ENCODE peak calls at places on chromosomes 7 and 10, in ten cellular contexts. One of them, this sample, is unnamed.

GRCh38 chr7:76037310-76037709 is 10.5 kb downstream of the STYXL1 start:
- DNase-seq in heart right ventricle: no peak
- DNase-seq in brain microvascular endothelial cell: peak; percentile 76
- DNase-seq in CD4-positive, alpha-beta T cell: no peak
- DNase-seq in body of pancreas: peak; percentile 48
- DNase-seq in left ventricle myocardium inferior: no peak
- DNase-seq in lower lobe of right lung: no peak
- DNase-seq in kidney: no peak
- DNase-seq in AG04450: peak; percentile 13
- DNase-seq in WERI-Rb-1: no peak
- DNase-seq in this sample: no peak

GRCh38 chr10:4546500-4546899 is 279.5 kb upstream of the AKR1E2 start:
- DNase-seq in WERI-Rb-1: no peak
- DNase-seq in AG04450: peak; percentile 33
- DNase-seq in CD4-positive, alpha-beta T cell: no peak
- DNase-seq in body of pancreas: no peak
- DNase-seq in lower lobe of right lung: no peak
- DNase-seq in left ventricle myocardium inferior: no peak
- DNase-seq in brain microvascular endothelial cell: peak; percentile 85
- DNase-seq in kidney: no peak
- DNase-seq in heart right ventricle: no peak
- DNase-seq in this sample: no peak

GRCh38 chr10:3102721-3103410 is 35.5 kb downstream of the PFKP start:
- DNase-seq in lower lobe of right lung: no peak
- DNase-seq in heart right ventricle: no peak
- DNase-seq in brain microvascular endothelial cell: no peak
- DNase-seq in kidney: peak; percentile 65
- DNase-seq in WERI-Rb-1: no peak
- DNase-seq in AG04450: no peak
- DNase-seq in left ventricle myocardium inferior: no peak
- DNase-seq in body of pancreas: no peak
- DNase-seq in CD4-positive, alpha-beta T cell: no peak
- DNase-seq in this sample: no peak

GRCh38 chr10:71084818-71085126 is 127.6 kb upstream of the UNC5B start:
- DNase-seq in WERI-Rb-1: no peak
- DNase-seq in kidney: no peak
- DNase-seq in CD4-positive, alpha-beta T cell: no peak
- DNase-seq in brain microvascular endothelial cell: no peak
- DNase-seq in lower lobe of right lung: no peak
- DNase-seq in body of pancreas: no peak
- DNase-seq in heart right ventricle: no peak
- DNase-seq in AG04450: no peak
- DNase-seq in left ventricle myocardium inferior: no peak
- DNase-seq in this sample: no peak

GRCh38 chr7:1727812-1728570 is 57.9 kb downstream of the ELFN1 start:
- DNase-seq in AG04450: no peak
- DNase-seq in heart right ventricle: no peak
- DNase-seq in body of pancreas: no peak
- DNase-seq in brain microvascular endothelial cell: no peak
- DNase-seq in kidney: no peak
- DNase-seq in left ventricle myocardium inferior: no peak
- DNase-seq in WERI-Rb-1: no peak
- DNase-seq in lower lobe of right lung: no peak
- DNase-seq in CD4-positive, alpha-beta T cell: no peak
- DNase-seq in this sample: no peak

GRCh38 chr7:157657741-157658740 is 321.2 kb downstream of the DNAJB6 start:
- DNase-seq in heart right ventricle: no peak
- DNase-seq in left ventricle myocardium inferior: no peak
- DNase-seq in WERI-Rb-1: peak; percentile 5
- DNase-seq in CD4-positive, alpha-beta T cell: no peak
- DNase-seq in AG04450: no peak
- DNase-seq in lower lobe of right lung: no peak
- DNase-seq in brain microvascular endothelial cell: no peak
- DNase-seq in body of pancreas: no peak
- DNase-seq in kidney: no peak
- DNase-seq in this sample: no peak

GRCh38 chr10:26214004-26214403 is 2.6 kb upstream of the GAD2 start:
- DNase-seq in AG04450: no peak
- DNase-seq in brain microvascular endothelial cell: no peak
- DNase-seq in WERI-Rb-1: no peak
- DNase-seq in lower lobe of right lung: no peak
- DNase-seq in heart right ventricle: no peak
- DNase-seq in left ventricle myocardium inferior: no peak
- DNase-seq in CD4-positive, alpha-beta T cell: no peak
- DNase-seq in kidney: no peak
- DNase-seq in body of pancreas: no peak
- DNase-seq in this sample: no peak

GRCh38 chr7:142864980-142865747 is 10.3 kb downstream of the EPHB6 start:
- DNase-seq in CD4-positive, alpha-beta T cell: no peak
- DNase-seq in lower lobe of right lung: no peak
- DNase-seq in left ventricle myocardium inferior: no peak
- DNase-seq in AG04450: no peak
- DNase-seq in kidney: peak; percentile 65
- DNase-seq in brain microvascular endothelial cell: no peak
- DNase-seq in heart right ventricle: no peak
- DNase-seq in WERI-Rb-1: no peak
- DNase-seq in body of pancreas: no peak
- DNase-seq in this sample: no peak

GRCh38 chr10:126857178-126857806 is 47.9 kb upstream of the DOCK1 start:
- DNase-seq in brain microvascular endothelial cell: no peak
- DNase-seq in CD4-positive, alpha-beta T cell: no peak
- DNase-seq in AG04450: no peak
- DNase-seq in kidney: no peak
- DNase-seq in body of pancreas: no peak
- DNase-seq in WERI-Rb-1: no peak
- DNase-seq in left ventricle myocardium inferior: no peak
- DNase-seq in lower lobe of right lung: no peak
- DNase-seq in heart right ventricle: no peak
- DNase-seq in this sample: no peak

GRCh38 chr7:95511716-95512260 is 26.0 kb downstream of the ASB4 start:
- DNase-seq in kidney: no peak
- DNase-seq in heart right ventricle: no peak
- DNase-seq in WERI-Rb-1: peak; percentile 70
- DNase-seq in lower lobe of right lung: peak; percentile 45
- DNase-seq in brain microvascular endothelial cell: peak; percentile 76
- DNase-seq in left ventricle myocardium inferior: peak; percentile 35
- DNase-seq in body of pancreas: peak; percentile 83
- DNase-seq in CD4-positive, alpha-beta T cell: peak; percentile 27
- DNase-seq in AG04450: peak; percentile 27
- DNase-seq in this sample: peak; percentile 51

GRCh38 chr10:2679646-2680045 is 387.7 kb upstream of the PFKP start:
- DNase-seq in body of pancreas: no peak
- DNase-seq in heart right ventricle: no peak
- DNase-seq in kidney: peak; percentile 59
- DNase-seq in lower lobe of right lung: no peak
- DNase-seq in WERI-Rb-1: no peak
- DNase-seq in CD4-positive, alpha-beta T cell: no peak
- DNase-seq in left ventricle myocardium inferior: no peak
- DNase-seq in AG04450: no peak
- DNase-seq in brain microvascular endothelial cell: no peak
- DNase-seq in this sample: no peak

GRCh38 chr10:49502358-49502757 is 36.6 kb downstream of the ERCC6 start:
- DNase-seq in CD4-positive, alpha-beta T cell: no peak
- DNase-seq in brain microvascular endothelial cell: no peak
- DNase-seq in lower lobe of right lung: no peak
- DNase-seq in WERI-Rb-1: no peak
- DNase-seq in AG04450: no peak
- DNase-seq in heart right ventricle: no peak
- DNase-seq in body of pancreas: no peak
- DNase-seq in kidney: no peak
- DNase-seq in left ventricle myocardium inferior: peak; percentile 21
- DNase-seq in this sample: no peak

GRCh38 chr7:25666671-25667060 is 438.4 kb upstream of the NPVF start:
- DNase-seq in brain microvascular endothelial cell: no peak
- DNase-seq in heart right ventricle: no peak
- DNase-seq in body of pancreas: no peak
- DNase-seq in left ventricle myocardium inferior: no peak
- DNase-seq in CD4-positive, alpha-beta T cell: no peak
- DNase-seq in lower lobe of right lung: no peak
- DNase-seq in WERI-Rb-1: no peak
- DNase-seq in kidney: no peak
- DNase-seq in AG04450: no peak
- DNase-seq in this sample: no peak

GRCh38 chr7:25672476-25672875 is 444.2 kb upstream of the NPVF start:
- DNase-seq in CD4-positive, alpha-beta T cell: no peak
- DNase-seq in brain microvascular endothelial cell: no peak
- DNase-seq in lower lobe of right lung: no peak
- DNase-seq in AG04450: no peak
- DNase-seq in heart right ventricle: no peak
- DNase-seq in kidney: no peak
- DNase-seq in left ventricle myocardium inferior: no peak
- DNase-seq in body of pancreas: no peak
- DNase-seq in WERI-Rb-1: no peak
- DNase-seq in this sample: no peak

GRCh38 chr7:25669954-25670841 is 441.9 kb upstream of the NPVF start:
- DNase-seq in CD4-positive, alpha-beta T cell: no peak
- DNase-seq in WERI-Rb-1: peak; percentile 80
- DNase-seq in AG04450: no peak
- DNase-seq in heart right ventricle: no peak
- DNase-seq in kidney: no peak
- DNase-seq in brain microvascular endothelial cell: peak; percentile 41
- DNase-seq in left ventricle myocardium inferior: peak; percentile 23
- DNase-seq in body of pancreas: peak; percentile 28
- DNase-seq in lower lobe of right lung: no peak
- DNase-seq in this sample: peak; percentile 50

GRCh38 chr7:25671087-25671486 is 442.8 kb upstream of the NPVF start:
- DNase-seq in CD4-positive, alpha-beta T cell: no peak
- DNase-seq in body of pancreas: no peak
- DNase-seq in WERI-Rb-1: no peak
- DNase-seq in heart right ventricle: no peak
- DNase-seq in AG04450: no peak
- DNase-seq in left ventricle myocardium inferior: no peak
- DNase-seq in brain microvascular endothelial cell: peak; percentile 83
- DNase-seq in lower lobe of right lung: no peak
- DNase-seq in kidney: no peak
- DNase-seq in this sample: no peak

GRCh38 chr7:25669300-25669781 is 441.1 kb upstream of the NPVF start:
- DNase-seq in AG04450: no peak
- DNase-seq in heart right ventricle: no peak
- DNase-seq in brain microvascular endothelial cell: no peak
- DNase-seq in CD4-positive, alpha-beta T cell: no peak
- DNase-seq in WERI-Rb-1: no peak
- DNase-seq in kidney: no peak
- DNase-seq in lower lobe of right lung: no peak
- DNase-seq in body of pancreas: no peak
- DNase-seq in left ventricle myocardium inferior: no peak
- DNase-seq in this sample: no peak
- H3K27ac ChIP-seq in AG04450: no peak overlapping the region
- H3K27ac ChIP-seq in heart right ventricle: peak overlapping the region; percentile 32
- H3K27ac ChIP-seq in brain microvascular endothelial cell: no peak overlapping the region
- H3K27ac ChIP-seq in CD4-positive, alpha-beta T cell: no peak overlapping the region
- H3K27ac ChIP-seq in WERI-Rb-1: peak overlapping the region; percentile 72
- H3K27ac ChIP-seq in kidney: no peak overlapping the region
- H3K27ac ChIP-seq in lower lobe of right lung: no peak overlapping the region
- H3K27ac ChIP-seq in body of pancreas: no peak overlapping the region
- H3K27ac ChIP-seq in left ventricle myocardium inferior: peak overlapping the region; percentile 79
- H3K27ac ChIP-seq in this sample: peak overlapping the region; percentile 84

DNA sequence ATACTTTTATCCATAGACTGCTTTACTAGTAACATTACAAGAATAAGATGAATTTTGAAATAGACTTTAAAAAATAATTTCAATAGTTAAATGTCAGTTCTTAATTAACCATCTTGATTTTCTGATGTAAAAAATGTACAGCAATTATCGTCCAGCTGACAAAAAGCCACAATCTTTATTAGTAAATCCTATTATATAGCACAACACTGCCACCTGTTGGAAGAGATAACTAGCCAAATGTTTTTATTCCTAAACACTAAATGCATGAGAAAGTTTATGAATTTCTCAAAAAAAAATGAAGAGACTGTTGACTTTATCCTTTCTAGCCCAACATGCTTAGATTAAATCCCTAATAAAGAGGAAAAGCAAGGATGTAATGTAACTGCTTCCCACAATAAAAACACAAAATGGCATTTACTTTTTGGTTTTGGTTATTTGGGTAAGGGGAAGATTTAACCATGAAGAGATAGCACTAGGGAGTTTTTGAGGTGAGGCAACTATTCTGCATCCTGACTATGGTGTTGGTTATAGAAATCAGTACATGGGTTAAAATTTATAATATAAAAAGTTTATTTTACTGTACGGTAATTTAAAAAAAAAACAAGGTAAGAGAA is 8.0 kb downstream of the COA1 start:
- DNase-seq in heart right ventricle: no peak
- DNase-seq in left ventricle myocardium inferior: no peak
- DNase-seq in lower lobe of right lung: no peak
- DNase-seq in body of pancreas: peak; percentile 11
- DNase-seq in brain microvascular endothelial cell: peak; percentile 27
- DNase-seq in kidney: no peak
- DNase-seq in CD4-positive, alpha-beta T cell: no peak
- DNase-seq in AG04450: no peak
- DNase-seq in WERI-Rb-1: no peak
- DNase-seq in this sample: no peak
- TF ChIP-seq CTCF in heart right ventricle: peak; percentile 48
- TF ChIP-seq CTCF in left ventricle myocardium inferior: peak; percentile 76
- TF ChIP-seq CTCF in lower lobe of right lung: peak; percentile 70
- TF ChIP-seq CTCF in body of pancreas: peak; percentile 64
- TF ChIP-seq CTCF in brain microvascular endothelial cell: peak; percentile 40
- TF ChIP-seq CTCF in kidney: peak; percentile 69
- TF ChIP-seq CTCF in CD4-positive, alpha-beta T cell: peak; percentile 96
- TF ChIP-seq CTCF in AG04450: peak; percentile 64
- TF ChIP-seq CTCF in WERI-Rb-1: peak; percentile 18
- TF ChIP-seq CTCF in this sample: peak; percentile 71

DNA sequence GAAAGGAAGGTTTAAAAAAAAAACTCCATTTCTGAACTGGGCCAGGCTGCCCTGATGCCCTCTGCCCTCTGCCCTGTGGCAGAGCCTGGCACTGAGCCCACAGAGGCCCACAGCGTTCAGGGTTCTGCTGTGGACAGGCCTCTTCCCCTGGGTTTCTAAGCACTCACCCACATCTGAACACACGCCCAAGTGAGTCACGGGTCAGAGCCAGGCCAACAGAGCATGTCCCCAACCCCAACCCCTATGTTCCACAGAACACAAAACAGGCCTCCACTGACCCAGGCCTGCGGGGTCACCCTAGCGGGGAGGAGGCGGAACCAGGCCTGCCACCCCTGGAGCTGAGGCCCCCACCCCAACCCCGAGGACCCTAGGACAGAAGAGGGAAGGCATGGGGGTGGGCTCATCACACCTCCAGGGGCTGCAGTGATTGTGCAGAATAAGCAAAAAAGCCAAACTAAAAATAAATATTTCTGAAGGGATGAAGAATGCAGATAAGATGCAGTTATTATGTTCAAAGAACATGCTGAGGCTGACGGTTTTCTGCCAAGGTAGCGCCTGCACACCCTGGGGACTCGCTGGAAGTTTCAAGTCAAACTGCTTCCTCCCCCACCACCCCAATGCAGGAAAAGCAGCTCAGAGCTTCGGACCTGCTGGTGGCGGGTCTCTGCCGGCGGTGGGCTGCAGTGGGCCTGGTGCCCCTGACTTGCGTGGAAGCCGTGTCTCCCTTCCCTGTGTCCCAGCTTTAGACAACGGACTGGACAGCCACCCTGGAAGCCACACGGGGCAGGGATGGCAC is 5.4 kb downstream of the WDR86 start:
- DNase-seq in body of pancreas: peak; percentile 56
- DNase-seq in lower lobe of right lung: peak; percentile 81
- DNase-seq in WERI-Rb-1: no peak
- DNase-seq in brain microvascular endothelial cell: no peak
- DNase-seq in CD4-positive, alpha-beta T cell: no peak
- DNase-seq in heart right ventricle: no peak
- DNase-seq in left ventricle myocardium inferior: no peak
- DNase-seq in AG04450: no peak
- DNase-seq in kidney: peak; percentile 90
- DNase-seq in this sample: no peak
- H3K27ac ChIP-seq in body of pancreas: no peak overlapping the region
- H3K27ac ChIP-seq in lower lobe of right lung: no peak overlapping the region
- H3K27ac ChIP-seq in WERI-Rb-1: no peak overlapping the region
- H3K27ac ChIP-seq in brain microvascular endothelial cell: no peak overlapping the region
- H3K27ac ChIP-seq in CD4-positive, alpha-beta T cell: no peak overlapping the region
- H3K27ac ChIP-seq in heart right ventricle: no peak overlapping the region
- H3K27ac ChIP-seq in left ventricle myocardium inferior: peak overlapping the region; percentile 33
- H3K27ac ChIP-seq in AG04450: no peak overlapping the region
- H3K27ac ChIP-seq in kidney: no peak overlapping the region
- H3K27ac ChIP-seq in this sample: no peak overlapping the region

GRCh38 chr10:36725581-36726520 is 399.5 kb upstream of the ANKRD30A start:
- DNase-seq in left ventricle myocardium inferior: no peak
- DNase-seq in AG04450: peak; percentile 45
- DNase-seq in kidney: no peak
- DNase-seq in body of pancreas: peak; percentile 50
- DNase-seq in WERI-Rb-1: peak; percentile 82
- DNase-seq in brain microvascular endothelial cell: peak; percentile 76
- DNase-seq in heart right ventricle: no peak
- DNase-seq in lower lobe of right lung: no peak
- DNase-seq in CD4-positive, alpha-beta T cell: no peak
- DNase-seq in this sample: peak; percentile 11
- TF ChIP-seq CTCF in left ventricle myocardium inferior: peak; percentile 54
- TF ChIP-seq CTCF in AG04450: peak; percentile 12
- TF ChIP-seq CTCF in kidney: no peak
- TF ChIP-seq CTCF in body of pancreas: peak; percentile 23
- TF ChIP-seq CTCF in WERI-Rb-1: peak; percentile 72
- TF ChIP-seq CTCF in brain microvascular endothelial cell: peak; percentile 63
- TF ChIP-seq CTCF in heart right ventricle: no peak
- TF ChIP-seq CTCF in lower lobe of right lung: no peak
- TF ChIP-seq CTCF in CD4-positive, alpha-beta T cell: no peak
- TF ChIP-seq CTCF in this sample: no peak